ENCODE peak calls at places on chromosomes 5 and 9, in six cellular contexts. One of them, this sample, is unnamed.

GRCh38 chr9:113558632-113559502 is 95.3 kb downstream of the RGS3 start:
- DNase-seq in endodermal cell: peak; percentile 28
- DNase-seq in tibial artery: peak; percentile 97
- DNase-seq in progenitor cell of endocrine pancreas: no peak
- DNase-seq in WTC11: no peak
- DNase-seq in transverse colon: peak; percentile 55
- DNase-seq in this sample: no peak

GRCh38 chr9:37624073-37624472 is 26.7 kb upstream of the FRMPD1 start:
- DNase-seq in transverse colon: no peak
- DNase-seq in tibial artery: no peak
- DNase-seq in WTC11: no peak
- DNase-seq in progenitor cell of endocrine pancreas: no peak
- DNase-seq in endodermal cell: peak; percentile 50
- DNase-seq in this sample: no peak

GRCh38 chr5:53035868-53036381 is 46.8 kb downstream of the ITGA2 start:
- DNase-seq in endodermal cell: peak; percentile 56
- DNase-seq in progenitor cell of endocrine pancreas: no peak
- DNase-seq in WTC11: no peak
- DNase-seq in tibial artery: no peak
- DNase-seq in transverse colon: no peak
- DNase-seq in this sample: no peak

GRCh38 chr5:33401482-33402390 is 39.0 kb upstream of the TARS1 start:
- DNase-seq in transverse colon: no peak
- DNase-seq in endodermal cell: no peak
- DNase-seq in progenitor cell of endocrine pancreas: no peak
- DNase-seq in WTC11: no peak
- DNase-seq in tibial artery: no peak
- DNase-seq in this sample: peak; percentile 78

GRCh38 chr9:76634356-76635054 is 129.7 kb upstream of the PCA3 start:
- DNase-seq in transverse colon: no peak
- DNase-seq in WTC11: no peak
- DNase-seq in progenitor cell of endocrine pancreas: no peak
- DNase-seq in tibial artery: no peak
- DNase-seq in endodermal cell: no peak
- DNase-seq in this sample: no peak

GRCh38 chr9:131622536-131622935 is 77.2 kb downstream of the PRRT1B start:
- DNase-seq in transverse colon: no peak
- DNase-seq in endodermal cell: no peak
- DNase-seq in tibial artery: no peak
- DNase-seq in WTC11: no peak
- DNase-seq in progenitor cell of endocrine pancreas: no peak
- DNase-seq in this sample: no peak

GRCh38 chr5:90201923-90202322 is 207.6 kb downstream of the CETN3 start:
- DNase-seq in progenitor cell of endocrine pancreas: no peak
- DNase-seq in endodermal cell: no peak
- DNase-seq in WTC11: no peak
- DNase-seq in tibial artery: no peak
- DNase-seq in transverse colon: no peak
- DNase-seq in this sample: no peak

GRCh38 chr5:170252710-170253350 is 20.0 kb downstream of the C5orf58 start:
- DNase-seq in tibial artery: no peak
- DNase-seq in endodermal cell: peak; percentile 64
- DNase-seq in WTC11: no peak
- DNase-seq in transverse colon: no peak
- DNase-seq in progenitor cell of endocrine pancreas: no peak
- DNase-seq in this sample: no peak

GRCh38 chr5:24535646-24536045 is 109.1 kb downstream of the CDH10 start:
- DNase-seq in tibial artery: no peak
- DNase-seq in endodermal cell: no peak
- DNase-seq in transverse colon: no peak
- DNase-seq in WTC11: no peak
- DNase-seq in progenitor cell of endocrine pancreas: no peak
- DNase-seq in this sample: no peak

GRCh38 chr9:385818-386398 is 171.2 kb downstream of the DOCK8 start:
- DNase-seq in tibial artery: no peak
- DNase-seq in endodermal cell: peak; percentile 87
- DNase-seq in WTC11: peak; percentile 62
- DNase-seq in transverse colon: peak; percentile 51
- DNase-seq in progenitor cell of endocrine pancreas: peak; percentile 37
- DNase-seq in this sample: peak; percentile 8

GRCh38 chr5:14003513-14003912 is 59.0 kb upstream of the DNAH5 start:
- DNase-seq in WTC11: no peak
- DNase-seq in tibial artery: no peak
- DNase-seq in progenitor cell of endocrine pancreas: no peak
- DNase-seq in transverse colon: no peak
- DNase-seq in endodermal cell: no peak
- DNase-seq in this sample: no peak

GRCh38 chr5:78778538-78778937 is 130.0 kb upstream of the LHFPL2 start:
- DNase-seq in transverse colon: no peak
- DNase-seq in tibial artery: no peak
- DNase-seq in endodermal cell: no peak
- DNase-seq in WTC11: no peak
- DNase-seq in progenitor cell of endocrine pancreas: no peak
- DNase-seq in this sample: no peak

GRCh38 chr5:52994266-52994665 is 5.1 kb downstream of the ITGA2 start:
- DNase-seq in transverse colon: no peak
- DNase-seq in endodermal cell: no peak
- DNase-seq in tibial artery: no peak
- DNase-seq in progenitor cell of endocrine pancreas: no peak
- DNase-seq in WTC11: no peak
- DNase-seq in this sample: no peak

GRCh38 chr5:22938373-22938772 is 85.2 kb upstream of the CDH12 start:
- DNase-seq in WTC11: no peak
- DNase-seq in endodermal cell: no peak
- DNase-seq in progenitor cell of endocrine pancreas: no peak
- DNase-seq in tibial artery: no peak
- DNase-seq in transverse colon: no peak
- DNase-seq in this sample: no peak

GRCh38 chr5:111779260-111780254 is 22.6 kb upstream of the NREP start:
- DNase-seq in WTC11: no peak
- DNase-seq in tibial artery: no peak
- DNase-seq in progenitor cell of endocrine pancreas: no peak
- DNase-seq in endodermal cell: no peak
- DNase-seq in transverse colon: no peak
- DNase-seq in this sample: no peak

GRCh38 chr5:35331941-35332340 is 101.7 kb upstream of the PRLR start:
- DNase-seq in progenitor cell of endocrine pancreas: no peak
- DNase-seq in transverse colon: no peak
- DNase-seq in endodermal cell: no peak
- DNase-seq in tibial artery: no peak
- DNase-seq in WTC11: no peak
- DNase-seq in this sample: no peak

GRCh38 chr9:13205824-13206223 is 73.7 kb downstream of the MPDZ start:
- DNase-seq in progenitor cell of endocrine pancreas: no peak
- DNase-seq in endodermal cell: no peak
- DNase-seq in tibial artery: no peak
- DNase-seq in transverse colon: no peak
- DNase-seq in WTC11: no peak
- DNase-seq in this sample: no peak

GRCh38 chr5:107502711-107503110 is 168.0 kb downstream of the EFNA5 start:
- DNase-seq in WTC11: no peak
- DNase-seq in progenitor cell of endocrine pancreas: no peak
- DNase-seq in tibial artery: no peak
- DNase-seq in endodermal cell: no peak
- DNase-seq in transverse colon: no peak
- DNase-seq in this sample: no peak

GRCh38 chr9:40909821-40910220 is 218.7 kb downstream of the FOXD4L6 start:
- DNase-seq in endodermal cell: no peak
- DNase-seq in progenitor cell of endocrine pancreas: no peak
- DNase-seq in transverse colon: no peak
- DNase-seq in tibial artery: no peak
- DNase-seq in WTC11: no peak
- DNase-seq in this sample: no peak

DNA sequence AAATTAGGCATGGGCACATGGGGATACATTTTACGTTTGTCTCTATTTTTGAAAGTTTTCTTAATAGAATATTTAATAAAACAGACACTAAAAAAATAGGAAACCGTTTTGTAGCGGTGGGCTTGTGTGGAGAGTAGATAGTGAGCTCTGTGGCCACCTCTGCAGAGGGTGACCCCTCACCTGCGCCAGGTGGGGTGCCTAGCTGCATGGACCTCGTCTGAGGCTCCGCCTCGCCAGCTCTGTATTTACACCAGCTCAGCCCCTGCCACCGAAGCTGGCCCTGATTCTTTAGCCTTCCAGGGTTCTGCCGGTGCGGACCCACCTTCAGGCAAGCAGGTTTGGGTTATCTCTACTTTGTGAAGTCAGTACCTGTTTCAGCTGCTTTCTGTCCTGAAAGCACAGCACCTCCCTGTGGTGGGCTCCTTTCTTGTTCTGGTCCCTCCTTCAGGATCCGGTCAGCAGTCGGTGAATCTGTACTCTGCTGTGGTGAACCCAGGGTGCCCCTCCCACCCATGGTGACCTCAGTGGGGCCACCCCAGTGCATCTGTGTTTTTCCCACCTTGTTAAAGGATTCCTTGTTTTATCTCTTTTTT is 105.2 kb upstream of the CACNA1B start:
- DNase-seq in endodermal cell: peak; percentile 86
- DNase-seq in tibial artery: no peak
- DNase-seq in progenitor cell of endocrine pancreas: no peak
- DNase-seq in transverse colon: no peak
- DNase-seq in WTC11: peak; percentile 60
- DNase-seq in this sample: no peak
- TF ChIP-seq CTCF in endodermal cell: peak; percentile 69
- TF ChIP-seq CTCF in tibial artery: no peak
- TF ChIP-seq CTCF in progenitor cell of endocrine pancreas: peak; percentile 28
- TF ChIP-seq CTCF in transverse colon: no peak
- TF ChIP-seq CTCF in WTC11: no peak
- TF ChIP-seq CTCF in this sample: no peak

GRCh38 chr5:135571210-135571609 is 7.6 kb downstream of the CXCL14 start:
- DNase-seq in progenitor cell of endocrine pancreas: no peak
- DNase-seq in tibial artery: no peak
- DNase-seq in WTC11: no peak
- DNase-seq in endodermal cell: no peak
- DNase-seq in transverse colon: no peak
- DNase-seq in this sample: no peak

GRCh38 chr5:135568241-135568640 is 10.6 kb downstream of the CXCL14 start:
- DNase-seq in tibial artery: no peak
- DNase-seq in progenitor cell of endocrine pancreas: no peak
- DNase-seq in WTC11: no peak
- DNase-seq in transverse colon: no peak
- DNase-seq in endodermal cell: no peak
- DNase-seq in this sample: no peak

GRCh38 chr5:135570453-135570764 is 8.4 kb downstream of the CXCL14 start:
- DNase-seq in transverse colon: no peak
- DNase-seq in endodermal cell: no peak
- DNase-seq in tibial artery: no peak
- DNase-seq in WTC11: no peak
- DNase-seq in progenitor cell of endocrine pancreas: no peak
- DNase-seq in this sample: no peak

GRCh38 chr5:135568923-135569360 is 9.8 kb downstream of the CXCL14 start:
- DNase-seq in tibial artery: no peak
- DNase-seq in WTC11: no peak
- DNase-seq in progenitor cell of endocrine pancreas: no peak
- DNase-seq in endodermal cell: no peak
- DNase-seq in transverse colon: no peak
- DNase-seq in this sample: no peak

DNA sequence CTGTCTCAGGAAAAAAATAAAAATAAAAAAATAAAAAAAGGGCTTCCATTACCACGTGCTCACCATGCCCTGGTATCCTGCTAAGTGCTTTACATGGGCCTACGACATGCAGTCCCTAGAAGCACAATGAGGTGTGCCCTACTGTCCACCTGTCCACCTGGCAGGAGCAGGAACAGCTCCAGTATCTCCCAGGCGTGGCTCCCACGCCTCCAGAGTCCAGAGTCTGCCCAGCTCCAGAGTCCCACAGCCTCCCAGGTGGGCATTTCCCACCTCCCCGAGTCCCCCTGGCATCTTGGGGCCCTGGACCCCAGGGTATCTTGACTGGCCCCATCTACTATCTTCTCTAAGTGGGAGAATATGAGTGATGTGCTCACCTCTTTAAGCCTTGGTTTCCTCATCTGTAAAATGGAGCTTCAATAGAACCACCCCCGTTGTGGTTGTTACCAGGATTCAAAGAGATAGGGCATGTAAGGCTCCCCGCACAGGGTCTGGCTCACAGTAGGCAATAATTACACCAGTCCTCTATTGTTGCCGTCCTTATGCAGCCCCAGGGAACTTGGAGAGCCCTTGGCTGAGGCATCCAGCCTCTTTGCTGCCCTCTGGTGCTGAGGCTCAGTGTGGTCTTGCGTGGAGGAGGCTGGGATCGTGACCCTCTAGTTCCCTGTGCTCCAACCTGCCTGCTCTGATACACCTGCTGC is 8.9 kb downstream of the CXCL14 start:
- DNase-seq in endodermal cell: peak; percentile 93
- DNase-seq in WTC11: peak; percentile 75
- DNase-seq in transverse colon: peak; percentile 18
- DNase-seq in progenitor cell of endocrine pancreas: peak; percentile 33
- DNase-seq in tibial artery: no peak
- DNase-seq in this sample: no peak
- TF ChIP-seq CTCF in endodermal cell: peak; percentile 82
- TF ChIP-seq CTCF in WTC11: peak; percentile 36
- TF ChIP-seq CTCF in transverse colon: no peak
- TF ChIP-seq CTCF in progenitor cell of endocrine pancreas: peak; percentile 61
- TF ChIP-seq CTCF in tibial artery: no peak
- TF ChIP-seq CTCF in this sample: peak; percentile 76

DNA sequence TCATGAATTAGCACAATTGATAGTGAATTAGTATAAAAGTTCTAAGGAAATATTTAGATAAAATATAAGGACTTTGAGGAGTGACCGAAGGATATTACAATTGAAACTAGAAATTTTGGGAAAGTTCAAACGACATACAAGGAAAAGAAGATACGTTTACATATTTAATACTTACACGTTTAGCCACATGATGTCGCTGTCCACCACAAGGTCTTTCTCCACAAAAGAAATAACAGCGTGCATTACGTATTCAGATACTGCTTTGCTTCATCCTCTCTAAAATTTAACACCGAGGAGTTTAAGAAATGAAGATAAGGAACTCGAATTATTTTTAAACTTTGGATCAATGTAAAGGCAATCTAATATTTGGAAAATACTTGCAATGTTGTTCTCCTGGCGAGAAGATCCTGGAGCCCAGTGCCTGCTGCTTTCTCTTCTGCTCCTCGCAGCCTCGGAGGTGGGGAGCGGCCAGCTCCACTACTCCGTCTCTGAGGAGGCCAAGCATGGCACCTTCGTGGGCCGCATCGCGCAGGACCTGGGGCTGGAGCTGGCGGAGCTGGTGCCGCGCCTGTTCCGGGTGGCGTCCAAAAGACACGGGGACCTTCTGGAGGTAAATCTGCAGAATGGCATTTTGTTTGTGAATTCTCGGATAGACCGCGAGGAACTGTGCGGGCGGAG is at the start of gene PCDHA3:
- DNase-seq in progenitor cell of endocrine pancreas: no peak
- DNase-seq in WTC11: no peak
- DNase-seq in tibial artery: peak; percentile 60
- DNase-seq in transverse colon: no peak
- DNase-seq in endodermal cell: no peak
- DNase-seq in this sample: no peak
- TF ChIP-seq CTCF in progenitor cell of endocrine pancreas: no peak
- TF ChIP-seq CTCF in WTC11: no peak
- TF ChIP-seq CTCF in tibial artery: peak; percentile 19
- TF ChIP-seq CTCF in transverse colon: no peak
- TF ChIP-seq CTCF in endodermal cell: peak; percentile 67
- TF ChIP-seq CTCF in this sample: peak; percentile 31

GRCh38 chr5:140246378-140247122 is 56.4 kb downstream of the PFDN1 start:
- DNase-seq in WTC11: no peak
- DNase-seq in tibial artery: no peak
- DNase-seq in transverse colon: no peak
- DNase-seq in endodermal cell: no peak
- DNase-seq in progenitor cell of endocrine pancreas: no peak
- DNase-seq in this sample: peak; percentile 49
- TF ChIP-seq CTCF in WTC11: no peak
- TF ChIP-seq CTCF in tibial artery: no peak
- TF ChIP-seq CTCF in transverse colon: no peak
- TF ChIP-seq CTCF in endodermal cell: no peak
- TF ChIP-seq CTCF in progenitor cell of endocrine pancreas: no peak
- TF ChIP-seq CTCF in this sample: no peak

GRCh38 chr9:20043461-20043860 is 254.6 kb upstream of the SLC24A2 start:
- DNase-seq in tibial artery: no peak
- DNase-seq in progenitor cell of endocrine pancreas: no peak
- DNase-seq in endodermal cell: no peak
- DNase-seq in transverse colon: no peak
- DNase-seq in WTC11: no peak
- DNase-seq in this sample: no peak
- TF ChIP-seq CTCF in tibial artery: no peak
- TF ChIP-seq CTCF in progenitor cell of endocrine pancreas: no peak
- TF ChIP-seq CTCF in endodermal cell: no peak
- TF ChIP-seq CTCF in transverse colon: no peak
- TF ChIP-seq CTCF in WTC11: no peak
- TF ChIP-seq CTCF in this sample: no peak

This sample was measured in BJ.